ENCODE peak calls at places on chromosome 11, in five cellular contexts. F is COR-L47, B is GM06990, W is ACHN, D is GOT3. C is an unnamed sample.

GRCh38 chr11:126328938-126329643 is 25.2 kb downstream of the DCPS start:
- DNase-seq in F (no peak), B (no peak), W (no peak), D (no peak), C (no peak)

GRCh38 chr11:113313601-113314000 is 782 bp upstream of the TTC12 start:
- DNase-seq in F (no peak), B (no peak), W (no peak), D (no peak), C (no peak)

GRCh38 chr11:128828350-128828749 is 38.7 kb downstream of the KCNJ1 start:
- DNase-seq in F (no peak), B (no peak), W (no peak), D (no peak), C (no peak)

GRCh38 chr11:68524681-68525080 is 64.1 kb downstream of the PPP6R3 start:
- DNase-seq in F (no peak), B (no peak), W (no peak), D (no peak), C (no peak)

GRCh38 chr11:6418958-6419611 is at the start of gene APBB1:
- DNase-seq in F (peak; percentile 59), B (peak; percentile 66), W (peak; percentile 43), D (no peak), C (peak; percentile 59)

GRCh38 chr11:112962854-112963367 is 1.7 kb downstream of the NCAM1 start:
- DNase-seq in F (peak; percentile 90), B (peak; percentile 1), W (peak; percentile 2), D (no peak), C (no peak)

GRCh38 chr11:92627615-92628201 is 341.7 kb upstream of the MTNR1B start:
- DNase-seq in F (no peak), B (no peak), W (no peak), D (no peak), C (no peak)

GRCh38 chr11:130146797-130147196 is 12.8 kb upstream of the ST14 start:
- DNase-seq in F (no peak), B (no peak), W (no peak), D (no peak), C (no peak)

GRCh38 chr11:100719809-100720221 is 32.7 kb downstream of the ARHGAP42 start:
- DNase-seq in F (peak; percentile 78), B (no peak), W (peak; percentile 76), D (no peak), C (no peak)

GRCh38 chr11:111596319-111596718 is 5.9 kb upstream of the SIK2 start:
- DNase-seq in F (no peak), B (no peak), W (no peak), D (no peak), C (no peak)

GRCh38 chr11:41382927-41383326 is 76.5 kb downstream of the LRRC4C start:
- DNase-seq in F (no peak), B (no peak), W (peak; percentile 53), D (no peak), C (no peak)

GRCh38 chr11:22785251-22785650 is 44.4 kb downstream of the SVIP start:
- DNase-seq in F (no peak), B (no peak), W (no peak), D (no peak), C (no peak)

GRCh38 chr11:121466063-121466794 is 13.5 kb upstream of the SORL1-AS1 start:
- DNase-seq in F (peak; percentile 87), B (peak; percentile 52), W (peak; percentile 94), D (no peak), C (peak; percentile 47)

GRCh38 chr11:96357794-96358193 is 14.8 kb upstream of the MAML2 start:
- DNase-seq in F (no peak), B (no peak), W (no peak), D (no peak), C (no peak)

GRCh38 chr11:76524919-76525318 is 80.1 kb downstream of the EMSY start:
- DNase-seq in F (peak; percentile 93), B (no peak), W (no peak), D (no peak), C (no peak)

GRCh38 chr11:100831929-100832480 is 144.9 kb downstream of the ARHGAP42 start:
- DNase-seq in F (no peak), B (no peak), W (no peak), D (no peak), C (no peak)

GRCh38 chr11:111454561-111455192 is 57.5 kb downstream of the BTG4 start:
- DNase-seq in F (no peak), B (no peak), W (peak; percentile 57), D (no peak), C (peak; percentile 27)

GRCh38 chr11:87223816-87224215 is 186.1 kb downstream of the TMEM135 start:
- DNase-seq in F (no peak), B (no peak), W (no peak), D (no peak), C (no peak)

GRCh38 chr11:2778630-2779498 is 79.1 kb upstream of the KCNQ1OT1 start:
- DNase-seq in F (peak; percentile 66), B (peak; percentile 48), W (no peak), D (peak; percentile 4), C (no peak)

GRCh38 chr11:34644669-34645406 is 23.9 kb downstream of the EHF start:
- DNase-seq in F (no peak), B (no peak), W (no peak), D (no peak), C (no peak)

GRCh38 chr11:64947202-64947814 is 11.6 kb upstream of the GPHA2 start:
- DNase-seq in F (no peak), B (no peak), W (no peak), D (no peak), C (no peak)

GRCh38 chr11:33735426-33736147 is 636 bp downstream of the CD59 start:
- DNase-seq in F (no peak), B (peak; percentile 80), W (peak; percentile 54), D (no peak), C (no peak)

GRCh38 chr11:120398184-120398583 is 62.0 kb downstream of the ARHGEF12 start:
- DNase-seq in F (no peak), B (no peak), W (no peak), D (no peak), C (no peak)

GRCh38 chr11:45811571-45812290 is 6.8 kb downstream of the SLC35C1 start:
- DNase-seq in F (no peak), B (no peak), W (no peak), D (no peak), C (no peak)

GRCh38 chr11:46694095-46694494 is 6.3 kb downstream of the ARHGAP1 start:
- DNase-seq in F (no peak), B (no peak), W (no peak), D (no peak), C (no peak)

GRCh38 chr11:36774603-36775002 is 176.6 kb upstream of the RAG2 start:
- DNase-seq in F (no peak), B (no peak), W (no peak), D (peak; percentile 3), C (no peak)

GRCh38 chr11:65476632-65477270 is 22.1 kb upstream of the MALAT1 start:
- DNase-seq in F (no peak), B (no peak), W (no peak), D (no peak), C (peak; percentile 41)

GRCh38 chr11:96205460-96205809 is 137.6 kb downstream of the MAML2 start:
- DNase-seq in F (no peak), B (no peak), W (no peak), D (no peak), C (no peak)

GRCh38 chr11:106925245-106925644 is 93.0 kb downstream of the GUCY1A2 start:
- DNase-seq in F (no peak), B (no peak), W (no peak), D (no peak), C (no peak)

GRCh38 chr11:62601114-62601363 is 626 bp downstream of the MTA2 start:
- DNase-seq in F (no peak), B (peak; percentile 74), W (peak; percentile 6), D (no peak), C (no peak)

GRCh38 chr11:64240467-64241174 is at the start of gene FKBP2:
- DNase-seq in F (peak; percentile 97), B (peak; percentile 99), W (peak; percentile 94), D (peak; percentile 94), C (peak; percentile 99)

GRCh38 chr11:63532150-63532549 is 4.5 kb upstream of the PLAAT4 start:
- DNase-seq in F (no peak), B (no peak), W (no peak), D (no peak), C (no peak)

GRCh38 chr11:61776561-61777075 is 15.8 kb downstream of the TMEM258 start:
- DNase-seq in F (peak; percentile 40), B (no peak), W (peak; percentile 63), D (no peak), C (peak; percentile 34)